ENCODE peak calls at places on chromosome 19, in five cellular contexts. M is thoracic aorta; Y is DND-41; C is CD8-positive, alpha-beta T cell; N is tibial artery. B is an unnamed sample.
A peak's percentile ranks its signal among the peaks of the same experiment; 100 is the strongest.

GRCh38 chr19:12513531-12514061 is 29.0 kb upstream of the ZNF709 start:
- DNase-seq in M (no peak), Y (no peak), C (no peak), N (no peak), B (no peak)

GRCh38 chr19:31312004-31312403 is 37.2 kb downstream of the TSHZ3 start:
- DNase-seq in M (no peak), Y (no peak), C (no peak), N (no peak), B (no peak)

GRCh38 chr19:48735031-48735615 is 5.3 kb downstream of the RASIP1 start:
- DNase-seq in M (no peak), Y (no peak), C (no peak), N (no peak), B (no peak)

GRCh38 chr19:32662186-32662585 is 12.8 kb downstream of the ANKRD27 start:
- DNase-seq in M (no peak), Y (no peak), C (no peak), N (no peak), B (no peak)

GRCh38 chr19:38990949-38991697 is 15.6 kb upstream of the FBXO17 start:
- DNase-seq in M (no peak), Y (no peak), C (no peak), N (peak; percentile 29), B (no peak)

GRCh38 chr19:34274284-34274826 is 20.0 kb downstream of the GARRE1 start:
- DNase-seq in M (no peak), Y (no peak), C (no peak), N (no peak), B (no peak)

GRCh38 chr19:39078436-39079200 is 5.5 kb upstream of the ACP7 start:
- DNase-seq in M (no peak), Y (no peak), C (no peak), N (no peak), B (no peak)

GRCh38 chr19:41882568-41883462 is at the start of gene ARHGEF1:
- DNase-seq in M (no peak), Y (peak; percentile 77), C (peak; percentile 53), N (peak; percentile 35), B (no peak)

GRCh38 chr19:56594446-56594782 is 688 bp upstream of the ZNF71 start:
- DNase-seq in M (no peak), Y (no peak), C (no peak), N (no peak), B (no peak)

GRCh38 chr19:48370955-48371354 is 6.8 kb downstream of the SYNGR4 start:
- DNase-seq in M (no peak), Y (no peak), C (no peak), N (no peak), B (no peak)

GRCh38 chr19:18989316-18989715 is 44.0 kb downstream of the SUGP2 start:
- DNase-seq in M (no peak), Y (no peak), C (no peak), N (no peak), B (no peak)

GRCh38 chr19:16588824-16589577 is 16.8 kb upstream of the SLC35E1 start:
- DNase-seq in M (no peak), Y (no peak), C (no peak), N (no peak), B (no peak)

GRCh38 chr19:54448037-54448773 is 794 bp upstream of the LENG8 start:
- DNase-seq in M (no peak), Y (peak; percentile 48), C (peak; percentile 16), N (peak; percentile 61), B (peak; percentile 34)

GRCh38 chr19:54434862-54435174 is 14.2 kb upstream of the LENG8 start:
- DNase-seq in M (no peak), Y (no peak), C (no peak), N (no peak), B (no peak)

GRCh38 chr19:49882643-49883042 is 5.1 kb downstream of the TBC1D17 start:
- DNase-seq in M (no peak), Y (no peak), C (no peak), N (no peak), B (no peak)

GRCh38 chr19:53659292-53659691 is 27.5 kb downstream of the DPRX start:
- DNase-seq in M (no peak), Y (peak; percentile 6), C (no peak), N (no peak), B (peak; percentile 45)

GRCh38 chr19:52946322-52947310 is 16.1 kb downstream of the ZNF816 start:
- DNase-seq in M (no peak), Y (no peak), C (no peak), N (no peak), B (peak; percentile 70)

GRCh38 chr19:15137777-15138176 is 30.6 kb downstream of the SYDE1 start:
- DNase-seq in M (no peak), Y (no peak), C (no peak), N (no peak), B (no peak)

GRCh38 chr19:53884256-53884655 is 2.3 kb downstream of the PRKCG start:
- DNase-seq in M (no peak), Y (no peak), C (no peak), N (no peak), B (no peak)

GRCh38 chr19:51351266-51351990 is 9.5 kb upstream of the VSIG10L start:
- DNase-seq in M (no peak), Y (no peak), C (no peak), N (no peak), B (no peak)
- H3K27ac ChIP-seq in M (no peak overlapping the region), Y (no peak overlapping the region), C (no peak overlapping the region), N (no peak overlapping the region), B (no peak overlapping the region)

GRCh38 chr19:7994114-7994513 is 11.3 kb downstream of the ELAVL1 start:
- DNase-seq in M (no peak), Y (no peak), C (no peak), N (no peak), B (no peak)
- TF ChIP-seq CTCF in M (no peak), Y (no peak), C (no peak), N (no peak), B (no peak)

GRCh38 chr19:6198896-6199239 is 63.4 kb downstream of the ACSBG2 start:
- DNase-seq in M (no peak), Y (no peak), C (no peak), N (no peak), B (no peak)
- H3K4me3 ChIP-seq in M (peak overlapping the region; percentile 75), Y (peak overlapping the region; percentile 50), C (peak overlapping the region; percentile 99), N (peak overlapping the region; percentile 65), B (peak overlapping the region; percentile 68)

GRCh38 chr19:1017906-1018305 is 3.0 kb downstream of the TMEM259 start:
- DNase-seq in M (no peak), Y (no peak), C (no peak), N (no peak), B (no peak)
- H3K27ac ChIP-seq in M (no peak overlapping the region), Y (no peak overlapping the region), C (no peak overlapping the region), N (no peak overlapping the region), B (no peak overlapping the region)

DNA sequence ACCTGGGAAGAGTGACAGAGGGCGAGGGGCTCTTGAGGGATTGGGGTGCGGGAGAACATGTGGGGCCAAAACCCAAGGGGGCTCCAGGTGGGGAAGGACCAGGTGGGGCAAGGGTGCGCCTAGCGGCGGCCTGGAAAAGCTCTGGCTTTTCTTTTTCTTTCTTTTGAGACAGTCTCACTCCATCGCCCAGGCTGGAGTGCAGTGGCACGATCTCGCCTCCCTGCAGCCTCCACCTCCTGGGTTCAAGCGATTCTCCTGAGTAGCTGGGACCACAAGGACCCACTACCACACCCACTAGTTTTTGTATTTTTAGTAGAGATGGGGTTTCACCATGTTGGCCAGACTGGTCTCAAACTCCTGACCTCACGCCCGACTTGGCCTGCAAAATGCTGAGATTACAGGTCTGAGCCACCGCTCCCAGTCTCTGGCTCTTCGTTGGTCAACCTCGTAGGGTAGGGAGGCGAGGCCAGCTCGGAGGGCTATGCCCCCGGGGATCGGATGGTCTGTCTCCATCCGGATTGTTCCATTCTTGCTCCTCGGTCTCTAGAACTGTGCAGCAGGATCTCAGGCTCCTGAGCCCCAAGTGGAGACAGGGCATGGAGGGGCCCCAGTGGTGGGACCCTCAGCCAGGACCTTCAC is 3.7 kb downstream of the GADD45B start:
- DNase-seq in M (no peak), Y (no peak), C (no peak), N (no peak), B (no peak)
- TF ChIP-seq CTCF in M (no peak), Y (no peak), C (no peak), N (no peak), B (peak; percentile 40)

GRCh38 chr19:45439190-45439568 is 15.5 kb upstream of the ERCC1 start:
- DNase-seq in M (no peak), Y (no peak), C (no peak), N (no peak), B (no peak)

GRCh38 chr19:45442408-45442926 is 18.8 kb upstream of the ERCC1 start:
- DNase-seq in M (no peak), Y (no peak), C (no peak), N (no peak), B (no peak)

GRCh38 chr19:45439569-45440258 is 16.0 kb upstream of the ERCC1 start:
- DNase-seq in M (peak; percentile 71), Y (peak; percentile 79), C (peak; percentile 82), N (peak; percentile 87), B (peak; percentile 71)

GRCh38 chr19:45440873-45441654 is 17.3 kb upstream of the ERCC1 start:
- DNase-seq in M (no peak), Y (no peak), C (no peak), N (no peak), B (no peak)

GRCh38 chr19:45440259-45440638 is 16.5 kb upstream of the ERCC1 start:
- DNase-seq in M (no peak), Y (no peak), C (no peak), N (no peak), B (no peak)
- H3K4me3 ChIP-seq in M (peak overlapping the region; percentile 89), Y (no peak overlapping the region), C (peak overlapping the region; percentile 71), N (peak overlapping the region; percentile 60), B (peak overlapping the region; percentile 83)

GRCh38 chr19:4094291-4094690 is 27.6 kb upstream of the ZBTB7A start:
- DNase-seq in M (no peak), Y (no peak), C (no peak), N (no peak), B (no peak)
- H3K27ac ChIP-seq in M (no peak overlapping the region), Y (no peak overlapping the region), C (no peak overlapping the region), N (no peak overlapping the region), B (no peak overlapping the region)

GRCh38 chr19:11069451-11070009 is 19.7 kb upstream of the LDLR start:
- DNase-seq in M (no peak), Y (peak; percentile 37), C (no peak), N (no peak), B (no peak)
- TF ChIP-seq CTCF in M (no peak), Y (no peak), C (no peak), N (no peak), B (no peak)

B was measured in prostate gland.